ENCODE peak calls at places on chromosomes 5 and 9, in five cellular contexts. C, Z, W, K and U are unnamed samples.

GRCh38 chr9:70881321-70881720 is 240.1 kb downstream of the TRPM3 start:
- DNase-seq in C (no peak), Z (no peak), W (no peak), K (no peak), U (no peak)

GRCh38 chr5:97844797-97845196 is 661.8 kb upstream of the RIOK2 start:
- DNase-seq in C (no peak), Z (no peak), W (no peak), K (no peak), U (no peak)

GRCh38 chr5:159324986-159325385 is 5.3 kb downstream of the IL12B start:
- DNase-seq in C (no peak), Z (no peak), W (no peak), K (no peak), U (no peak)

GRCh38 chr5:171724771-171725609 is 60.6 kb upstream of the SMIM23 start:
- DNase-seq in C (no peak), Z (no peak), W (no peak), K (no peak), U (no peak)

GRCh38 chr5:147467973-147468508 is 41.8 kb downstream of the DPYSL3 start:
- DNase-seq in C (no peak), Z (no peak), W (no peak), K (no peak), U (no peak)

GRCh38 chr9:35110327-35110758 is 5.3 kb downstream of the ATOSB start:
- DNase-seq in C (no peak), Z (no peak), W (no peak), K (peak; percentile 75), U (peak; percentile 85)

GRCh38 chr9:78319197-78320029 is 22.5 kb downstream of the PSAT1 start:
- DNase-seq in C (peak; percentile 35), Z (no peak), W (no peak), K (no peak), U (no peak)

GRCh38 chr9:15136646-15137045 is 170.4 kb downstream of the TTC39B start:
- DNase-seq in C (no peak), Z (no peak), W (no peak), K (no peak), U (no peak)

GRCh38 chr9:114611516-114612271 is 603 bp downstream of the TMEM268 start:
- DNase-seq in C (peak; percentile 80), Z (peak; percentile 27), W (no peak), K (peak; percentile 38), U (no peak)

GRCh38 chr5:15600035-15600434 is 100.1 kb downstream of the FBXL7 start:
- DNase-seq in C (no peak), Z (no peak), W (no peak), K (no peak), U (no peak)

GRCh38 chr5:101860563-101860962 is 435.5 kb downstream of the SLCO4C1 start:
- DNase-seq in C (peak; percentile 63), Z (no peak), W (no peak), K (no peak), U (no peak)

GRCh38 chr5:176812269-176813259 is 2.2 kb downstream of the UNC5A start:
- DNase-seq in C (no peak), Z (no peak), W (no peak), K (no peak), U (no peak)

GRCh38 chr5:37840036-37840909 is at the start of gene GDNF:
- DNase-seq in C (no peak), Z (no peak), W (no peak), K (no peak), U (no peak)

GRCh38 chr5:9082996-9083395 is 462.9 kb downstream of the SEMA5A start:
- DNase-seq in C (no peak), Z (no peak), W (no peak), K (no peak), U (no peak)

GRCh38 chr5:90866915-90867715 is 308.5 kb downstream of the ADGRV1 start:
- DNase-seq in C (no peak), Z (no peak), W (no peak), K (no peak), U (no peak)

GRCh38 chr9:128818839-128819715 is 777 bp downstream of the ENDOG start:
- DNase-seq in C (no peak), Z (no peak), W (peak; percentile 27), K (no peak), U (no peak)

GRCh38 chr9:91711755-91712591 is 238.1 kb downstream of the ROR2 start:
- DNase-seq in C (no peak), Z (no peak), W (peak; percentile 46), K (no peak), U (no peak)

GRCh38 chr5:95641803-95642220 is 4.8 kb upstream of the RFESD start:
- DNase-seq in C (no peak), Z (no peak), W (no peak), K (no peak), U (no peak)

GRCh38 chr5:51378778-51379652 is 4.2 kb upstream of the ISL1 start:
- DNase-seq in C (no peak), Z (no peak), W (no peak), K (peak; percentile 12), U (no peak)

GRCh38 chr9:131999692-132000551 is 79.7 kb downstream of the MED27 start:
- DNase-seq in C (no peak), Z (no peak), W (no peak), K (peak; percentile 60), U (no peak)

GRCh38 chr5:149130121-149130931 is 11.0 kb upstream of the ABLIM3 start:
- DNase-seq in C (no peak), Z (no peak), W (no peak), K (peak; percentile 44), U (no peak)

GRCh38 chr5:67201897-67202549 is 5.4 kb upstream of the CD180 start:
- DNase-seq in C (no peak), Z (no peak), W (no peak), K (no peak), U (no peak)

GRCh38 chr9:105070176-105070575 is 142.2 kb upstream of the ABCA1 start:
- DNase-seq in C (no peak), Z (no peak), W (no peak), K (no peak), U (no peak)

GRCh38 chr5:67619235-67619634 is 422.6 kb upstream of the CD180 start:
- DNase-seq in C (no peak), Z (no peak), W (no peak), K (peak; percentile 3), U (no peak)

GRCh38 chr9:75889977-75890540 is 414 bp upstream of the PCSK5 start:
- DNase-seq in C (no peak), Z (no peak), W (no peak), K (peak; percentile 82), U (no peak)

GRCh38 chr5:109936091-109936490 is 246.4 kb downstream of the MAN2A1 start:
- DNase-seq in C (no peak), Z (no peak), W (no peak), K (no peak), U (no peak)

GRCh38 chr5:472656-473343 is 29.8 kb downstream of the EXOC3 start:
- DNase-seq in C (peak; percentile 94), Z (peak; percentile 59), W (peak; percentile 85), K (peak; percentile 68), U (peak; percentile 87)

GRCh38 chr5:172823840-172824362 is 10.2 kb upstream of the ERGIC1 start:
- DNase-seq in C (peak; percentile 64), Z (no peak), W (no peak), K (no peak), U (no peak)

GRCh38 chr5:127320032-127320945 is 29.7 kb downstream of the MEGF10 start:
- DNase-seq in C (no peak), Z (no peak), W (no peak), K (no peak), U (no peak)

GRCh38 chr5:141127305-141127704 is 5.7 kb downstream of the PCDHB4 start:
- DNase-seq in C (no peak), Z (peak; percentile 37), W (no peak), K (no peak), U (no peak)

GRCh38 chr5:78586251-78586650 is 62.3 kb downstream of the LHFPL2 start:
- DNase-seq in C (no peak), Z (no peak), W (no peak), K (peak; percentile 48), U (peak; percentile 96)

GRCh38 chr9:78620764-78621163 is 323.8 kb downstream of the PSAT1 start:
- DNase-seq in C (no peak), Z (no peak), W (no peak), K (no peak), U (no peak)

GRCh38 chr5:38722918-38723317 is 122.9 kb upstream of the OSMR start:
- DNase-seq in C (no peak), Z (no peak), W (no peak), K (no peak), U (no peak)

GRCh38 chr5:75668988-75669760 is 48.1 kb downstream of the POC5 start:
- DNase-seq in C (no peak), Z (no peak), W (peak; percentile 13), K (peak; percentile 78), U (no peak)